ENCODE peak calls at places on chromosome 18, in five cellular contexts. C is CD8-positive, alpha-beta memory T cell; X is activated CD4-positive, alpha-beta T cell treated with anti-CD3 and anti-CD28 coated beads, Interleukin-2, amount 50 U/mL, for 24 hours; T is neuronal stem cell; N is ELF-1. Y is an unnamed sample.

GRCh38 chr18:63454497-63454896 is 22.3 kb upstream of the SERPINB5 start:
- DNase-seq in C (no peak), X (no peak), T (no peak), N (no peak), Y (no peak)

GRCh38 chr18:75255113-75255512 is 44.5 kb downstream of the TSHZ1 start:
- DNase-seq in C (no peak), X (no peak), T (no peak), N (no peak), Y (no peak)

GRCh38 chr18:2547477-2548087 is 23.7 kb downstream of the METTL4 start:
- DNase-seq in C (no peak), X (no peak), T (peak), N (no peak), Y (peak)

GRCh38 chr18:23170137-23170536 is 34.9 kb downstream of the CABLES1 start:
- DNase-seq in C (no peak), X (no peak), T (no peak), N (no peak), Y (no peak)

GRCh38 chr18:76914796-76915195 is 92.4 kb downstream of the ZNF236 start:
- DNase-seq in C (no peak), X (no peak), T (no peak), N (no peak), Y (no peak)

GRCh38 chr18:40866013-40866644 is 1088.9 kb upstream of the PIK3C3 start:
- DNase-seq in C (no peak), X (no peak), T (no peak), N (peak), Y (peak)

GRCh38 chr18:62070306-62070705 is 116.5 kb downstream of the PIGN start:
- DNase-seq in C (no peak), X (no peak), T (no peak), N (no peak), Y (no peak)

GRCh38 chr18:50836521-50836957 is 16.7 kb upstream of the MRO start:
- DNase-seq in C (no peak), X (no peak), T (no peak), N (no peak), Y (no peak)

GRCh38 chr18:25062720-25063119 is 289.2 kb downstream of the ZNF521 start:
- DNase-seq in C (no peak), X (no peak), T (no peak), N (no peak), Y (no peak)

GRCh38 chr18:48594725-48595124 is 55.9 kb downstream of the CTIF start:
- DNase-seq in C (no peak), X (no peak), T (no peak), N (no peak), Y (no peak)

GRCh38 chr18:10784596-10785202 is 258.9 kb downstream of the NAPG start:
- DNase-seq in C (no peak), X (no peak), T (no peak), N (no peak), Y (no peak)

GRCh38 chr18:78612801-78613200 is 366.8 kb upstream of the SALL3 start:
- DNase-seq in C (no peak), X (no peak), T (no peak), N (no peak), Y (no peak)

GRCh38 chr18:25423760-25424159 is 71.8 kb upstream of the ZNF521 start:
- DNase-seq in C (no peak), X (no peak), T (no peak), N (no peak), Y (no peak)

GRCh38 chr18:33567705-33568104 is 10.3 kb upstream of the ASXL3 start:
- DNase-seq in C (no peak), X (no peak), T (no peak), N (no peak), Y (no peak)

GRCh38 chr18:35973650-35974049 is 1.2 kb downstream of the RMP24 start:
- DNase-seq in C (no peak), X (no peak), T (no peak), N (no peak), Y (no peak)

Y was measured in hepatocyte.